ENCODE peak calls at places on chromosomes 1 and 21, in seven cellular contexts. One of them, this sample, is unnamed.

GRCh38 chr1:21814241-21814918 is 2.3 kb downstream of the LDLRAD2 start:
- DNase-seq in CD8-positive, alpha-beta memory T cell: no peak
- DNase-seq in stimulated activated CD8-positive, alpha-beta memory T cell treated with anti-CD3 and anti-CD28 coated beads, Interleukin-15, amount 100 ng/mL, for 1 hour: no peak
- DNase-seq in NCI-H1694 treated with DMSO at 0.1 percent for 48 hours: no peak
- DNase-seq in stromal cell of bone marrow: no peak
- DNase-seq in EL: no peak
- DNase-seq in anterior cingulate cortex: no peak
- DNase-seq in this sample: no peak

GRCh38 chr1:33898933-33899332 is 35.1 kb downstream of the HMGB4 start:
- DNase-seq in stimulated activated CD8-positive, alpha-beta memory T cell treated with anti-CD3 and anti-CD28 coated beads, Interleukin-15, amount 100 ng/mL, for 1 hour: no peak
- DNase-seq in CD8-positive, alpha-beta memory T cell: no peak
- DNase-seq in anterior cingulate cortex: no peak
- DNase-seq in EL: no peak
- DNase-seq in stromal cell of bone marrow: no peak
- DNase-seq in NCI-H1694 treated with DMSO at 0.1 percent for 48 hours: no peak
- DNase-seq in this sample: no peak

GRCh38 chr1:10280442-10281350 is 70.3 kb downstream of the KIF1B start:
- DNase-seq in anterior cingulate cortex: no peak
- DNase-seq in EL: peak
- DNase-seq in NCI-H1694 treated with DMSO at 0.1 percent for 48 hours: no peak
- DNase-seq in CD8-positive, alpha-beta memory T cell: no peak
- DNase-seq in stromal cell of bone marrow: peak
- DNase-seq in stimulated activated CD8-positive, alpha-beta memory T cell treated with anti-CD3 and anti-CD28 coated beads, Interleukin-15, amount 100 ng/mL, for 1 hour: no peak
- DNase-seq in this sample: peak

GRCh38 chr1:53971718-53972117 is 25.6 kb downstream of the LRRC42 start:
- DNase-seq in EL: peak
- DNase-seq in stromal cell of bone marrow: no peak
- DNase-seq in NCI-H1694 treated with DMSO at 0.1 percent for 48 hours: no peak
- DNase-seq in stimulated activated CD8-positive, alpha-beta memory T cell treated with anti-CD3 and anti-CD28 coated beads, Interleukin-15, amount 100 ng/mL, for 1 hour: no peak
- DNase-seq in CD8-positive, alpha-beta memory T cell: no peak
- DNase-seq in anterior cingulate cortex: no peak
- DNase-seq in this sample: no peak

GRCh38 chr1:240491156-240491555 is 120.8 kb downstream of the GREM2 start:
- DNase-seq in NCI-H1694 treated with DMSO at 0.1 percent for 48 hours: no peak
- DNase-seq in EL: peak
- DNase-seq in stimulated activated CD8-positive, alpha-beta memory T cell treated with anti-CD3 and anti-CD28 coated beads, Interleukin-15, amount 100 ng/mL, for 1 hour: no peak
- DNase-seq in stromal cell of bone marrow: no peak
- DNase-seq in CD8-positive, alpha-beta memory T cell: no peak
- DNase-seq in anterior cingulate cortex: no peak
- DNase-seq in this sample: no peak

GRCh38 chr1:177384461-177384860 is 213.7 kb downstream of the BRINP2 start:
- DNase-seq in anterior cingulate cortex: no peak
- DNase-seq in stimulated activated CD8-positive, alpha-beta memory T cell treated with anti-CD3 and anti-CD28 coated beads, Interleukin-15, amount 100 ng/mL, for 1 hour: no peak
- DNase-seq in EL: peak
- DNase-seq in CD8-positive, alpha-beta memory T cell: no peak
- DNase-seq in stromal cell of bone marrow: no peak
- DNase-seq in NCI-H1694 treated with DMSO at 0.1 percent for 48 hours: no peak
- DNase-seq in this sample: no peak

GRCh38 chr1:86499987-86500593 is 31.4 kb downstream of the CLCA1 start:
- DNase-seq in anterior cingulate cortex: no peak
- DNase-seq in EL: peak
- DNase-seq in stromal cell of bone marrow: no peak
- DNase-seq in stimulated activated CD8-positive, alpha-beta memory T cell treated with anti-CD3 and anti-CD28 coated beads, Interleukin-15, amount 100 ng/mL, for 1 hour: no peak
- DNase-seq in CD8-positive, alpha-beta memory T cell: no peak
- DNase-seq in NCI-H1694 treated with DMSO at 0.1 percent for 48 hours: peak
- DNase-seq in this sample: no peak

GRCh38 chr1:94884101-94884875 is 42.6 kb downstream of the CNN3 start:
- DNase-seq in stromal cell of bone marrow: no peak
- DNase-seq in anterior cingulate cortex: no peak
- DNase-seq in EL: peak
- DNase-seq in NCI-H1694 treated with DMSO at 0.1 percent for 48 hours: no peak
- DNase-seq in CD8-positive, alpha-beta memory T cell: no peak
- DNase-seq in stimulated activated CD8-positive, alpha-beta memory T cell treated with anti-CD3 and anti-CD28 coated beads, Interleukin-15, amount 100 ng/mL, for 1 hour: no peak
- DNase-seq in this sample: peak

GRCh38 chr1:5770981-5771765 is 221.1 kb downstream of the NPHP4 start:
- DNase-seq in CD8-positive, alpha-beta memory T cell: no peak
- DNase-seq in anterior cingulate cortex: no peak
- DNase-seq in stimulated activated CD8-positive, alpha-beta memory T cell treated with anti-CD3 and anti-CD28 coated beads, Interleukin-15, amount 100 ng/mL, for 1 hour: no peak
- DNase-seq in stromal cell of bone marrow: no peak
- DNase-seq in EL: no peak
- DNase-seq in NCI-H1694 treated with DMSO at 0.1 percent for 48 hours: peak
- DNase-seq in this sample: no peak

GRCh38 chr1:221327954-221328353 is 413.9 kb downstream of the DUSP10 start:
- DNase-seq in stromal cell of bone marrow: no peak
- DNase-seq in NCI-H1694 treated with DMSO at 0.1 percent for 48 hours: peak
- DNase-seq in EL: no peak
- DNase-seq in anterior cingulate cortex: no peak
- DNase-seq in stimulated activated CD8-positive, alpha-beta memory T cell treated with anti-CD3 and anti-CD28 coated beads, Interleukin-15, amount 100 ng/mL, for 1 hour: no peak
- DNase-seq in CD8-positive, alpha-beta memory T cell: no peak
- DNase-seq in this sample: peak

GRCh38 chr1:9413143-9413876 is 120.6 kb downstream of the SPSB1 start:
- DNase-seq in stimulated activated CD8-positive, alpha-beta memory T cell treated with anti-CD3 and anti-CD28 coated beads, Interleukin-15, amount 100 ng/mL, for 1 hour: no peak
- DNase-seq in NCI-H1694 treated with DMSO at 0.1 percent for 48 hours: no peak
- DNase-seq in anterior cingulate cortex: no peak
- DNase-seq in CD8-positive, alpha-beta memory T cell: no peak
- DNase-seq in stromal cell of bone marrow: peak
- DNase-seq in EL: peak
- DNase-seq in this sample: peak

GRCh38 chr1:76269175-76269574 is 194.6 kb downstream of the ST6GALNAC3 start:
- DNase-seq in NCI-H1694 treated with DMSO at 0.1 percent for 48 hours: no peak
- DNase-seq in stimulated activated CD8-positive, alpha-beta memory T cell treated with anti-CD3 and anti-CD28 coated beads, Interleukin-15, amount 100 ng/mL, for 1 hour: no peak
- DNase-seq in EL: peak
- DNase-seq in stromal cell of bone marrow: peak
- DNase-seq in anterior cingulate cortex: no peak
- DNase-seq in CD8-positive, alpha-beta memory T cell: no peak
- DNase-seq in this sample: peak

GRCh38 chr1:202113690-202114300 is 8.9 kb upstream of the GPR37L1 start:
- DNase-seq in stimulated activated CD8-positive, alpha-beta memory T cell treated with anti-CD3 and anti-CD28 coated beads, Interleukin-15, amount 100 ng/mL, for 1 hour: no peak
- DNase-seq in NCI-H1694 treated with DMSO at 0.1 percent for 48 hours: no peak
- DNase-seq in stromal cell of bone marrow: no peak
- DNase-seq in anterior cingulate cortex: no peak
- DNase-seq in EL: no peak
- DNase-seq in CD8-positive, alpha-beta memory T cell: no peak
- DNase-seq in this sample: no peak

GRCh38 chr1:111082421-111083192 is 57.3 kb downstream of the DRAM2 start:
- DNase-seq in EL: peak
- DNase-seq in stimulated activated CD8-positive, alpha-beta memory T cell treated with anti-CD3 and anti-CD28 coated beads, Interleukin-15, amount 100 ng/mL, for 1 hour: no peak
- DNase-seq in NCI-H1694 treated with DMSO at 0.1 percent for 48 hours: no peak
- DNase-seq in anterior cingulate cortex: no peak
- DNase-seq in stromal cell of bone marrow: peak
- DNase-seq in CD8-positive, alpha-beta memory T cell: no peak
- DNase-seq in this sample: no peak

GRCh38 chr1:200302192-200302892 is 107.5 kb downstream of the ZNF281 start:
- DNase-seq in stimulated activated CD8-positive, alpha-beta memory T cell treated with anti-CD3 and anti-CD28 coated beads, Interleukin-15, amount 100 ng/mL, for 1 hour: peak
- DNase-seq in EL: peak
- DNase-seq in CD8-positive, alpha-beta memory T cell: peak
- DNase-seq in anterior cingulate cortex: no peak
- DNase-seq in stromal cell of bone marrow: no peak
- DNase-seq in NCI-H1694 treated with DMSO at 0.1 percent for 48 hours: no peak
- DNase-seq in this sample: no peak

GRCh38 chr1:21337931-21338567 is 47.8 kb upstream of the ECE1 start:
- DNase-seq in stromal cell of bone marrow: peak
- DNase-seq in EL: peak
- DNase-seq in NCI-H1694 treated with DMSO at 0.1 percent for 48 hours: no peak
- DNase-seq in stimulated activated CD8-positive, alpha-beta memory T cell treated with anti-CD3 and anti-CD28 coated beads, Interleukin-15, amount 100 ng/mL, for 1 hour: no peak
- DNase-seq in CD8-positive, alpha-beta memory T cell: no peak
- DNase-seq in anterior cingulate cortex: no peak
- DNase-seq in this sample: no peak

GRCh38 chr1:168689726-168690602 is 39.0 kb downstream of the DPT start:
- DNase-seq in EL: no peak
- DNase-seq in stimulated activated CD8-positive, alpha-beta memory T cell treated with anti-CD3 and anti-CD28 coated beads, Interleukin-15, amount 100 ng/mL, for 1 hour: no peak
- DNase-seq in NCI-H1694 treated with DMSO at 0.1 percent for 48 hours: no peak
- DNase-seq in stromal cell of bone marrow: peak
- DNase-seq in anterior cingulate cortex: no peak
- DNase-seq in CD8-positive, alpha-beta memory T cell: no peak
- DNase-seq in this sample: no peak

GRCh38 chr1:206685256-206685748 is 597 bp downstream of the MAPKAPK2 start:
- DNase-seq in CD8-positive, alpha-beta memory T cell: peak
- DNase-seq in EL: peak
- DNase-seq in stromal cell of bone marrow: no peak
- DNase-seq in stimulated activated CD8-positive, alpha-beta memory T cell treated with anti-CD3 and anti-CD28 coated beads, Interleukin-15, amount 100 ng/mL, for 1 hour: no peak
- DNase-seq in anterior cingulate cortex: no peak
- DNase-seq in NCI-H1694 treated with DMSO at 0.1 percent for 48 hours: no peak
- DNase-seq in this sample: no peak

GRCh38 chr1:162632234-162632666 is at the start of gene DDR2:
- DNase-seq in CD8-positive, alpha-beta memory T cell: no peak
- DNase-seq in anterior cingulate cortex: no peak
- DNase-seq in stimulated activated CD8-positive, alpha-beta memory T cell treated with anti-CD3 and anti-CD28 coated beads, Interleukin-15, amount 100 ng/mL, for 1 hour: no peak
- DNase-seq in stromal cell of bone marrow: peak
- DNase-seq in NCI-H1694 treated with DMSO at 0.1 percent for 48 hours: no peak
- DNase-seq in EL: peak
- DNase-seq in this sample: peak

GRCh38 chr1:161068306-161069200 is 1.1 kb downstream of the ARHGAP30 start:
- DNase-seq in EL: peak
- DNase-seq in CD8-positive, alpha-beta memory T cell: peak
- DNase-seq in stimulated activated CD8-positive, alpha-beta memory T cell treated with anti-CD3 and anti-CD28 coated beads, Interleukin-15, amount 100 ng/mL, for 1 hour: peak
- DNase-seq in anterior cingulate cortex: no peak
- DNase-seq in NCI-H1694 treated with DMSO at 0.1 percent for 48 hours: no peak
- DNase-seq in stromal cell of bone marrow: no peak
- DNase-seq in this sample: no peak

GRCh38 chr21:25836396-25836795 is 101.6 kb downstream of the GABPA start:
- DNase-seq in stromal cell of bone marrow: no peak
- DNase-seq in anterior cingulate cortex: no peak
- DNase-seq in EL: no peak
- DNase-seq in NCI-H1694 treated with DMSO at 0.1 percent for 48 hours: no peak
- DNase-seq in CD8-positive, alpha-beta memory T cell: no peak
- DNase-seq in stimulated activated CD8-positive, alpha-beta memory T cell treated with anti-CD3 and anti-CD28 coated beads, Interleukin-15, amount 100 ng/mL, for 1 hour: no peak
- DNase-seq in this sample: no peak

GRCh38 chr1:107683198-107683657 is 281.8 kb downstream of the VAV3 start:
- DNase-seq in CD8-positive, alpha-beta memory T cell: no peak
- DNase-seq in stimulated activated CD8-positive, alpha-beta memory T cell treated with anti-CD3 and anti-CD28 coated beads, Interleukin-15, amount 100 ng/mL, for 1 hour: no peak
- DNase-seq in anterior cingulate cortex: no peak
- DNase-seq in EL: no peak
- DNase-seq in stromal cell of bone marrow: no peak
- DNase-seq in NCI-H1694 treated with DMSO at 0.1 percent for 48 hours: no peak
- DNase-seq in this sample: no peak

GRCh38 chr1:39687243-39687642 is 4.0 kb downstream of the HPCAL4 start:
- DNase-seq in EL: no peak
- DNase-seq in NCI-H1694 treated with DMSO at 0.1 percent for 48 hours: no peak
- DNase-seq in CD8-positive, alpha-beta memory T cell: no peak
- DNase-seq in anterior cingulate cortex: no peak
- DNase-seq in stromal cell of bone marrow: no peak
- DNase-seq in stimulated activated CD8-positive, alpha-beta memory T cell treated with anti-CD3 and anti-CD28 coated beads, Interleukin-15, amount 100 ng/mL, for 1 hour: no peak
- DNase-seq in this sample: no peak

GRCh38 chr1:34529935-34530859 is 224.7 kb upstream of the GJB5 start:
- DNase-seq in CD8-positive, alpha-beta memory T cell: no peak
- DNase-seq in anterior cingulate cortex: no peak
- DNase-seq in EL: no peak
- DNase-seq in NCI-H1694 treated with DMSO at 0.1 percent for 48 hours: no peak
- DNase-seq in stromal cell of bone marrow: no peak
- DNase-seq in stimulated activated CD8-positive, alpha-beta memory T cell treated with anti-CD3 and anti-CD28 coated beads, Interleukin-15, amount 100 ng/mL, for 1 hour: no peak
- DNase-seq in this sample: no peak

GRCh38 chr21:40886931-40887330 is 40.0 kb upstream of the DSCAM start:
- DNase-seq in NCI-H1694 treated with DMSO at 0.1 percent for 48 hours: no peak
- DNase-seq in anterior cingulate cortex: no peak
- DNase-seq in CD8-positive, alpha-beta memory T cell: no peak
- DNase-seq in stimulated activated CD8-positive, alpha-beta memory T cell treated with anti-CD3 and anti-CD28 coated beads, Interleukin-15, amount 100 ng/mL, for 1 hour: no peak
- DNase-seq in stromal cell of bone marrow: no peak
- DNase-seq in EL: no peak
- DNase-seq in this sample: no peak

GRCh38 chr1:209789245-209789644 is 4.9 kb upstream of the C1orf74 start:
- DNase-seq in stimulated activated CD8-positive, alpha-beta memory T cell treated with anti-CD3 and anti-CD28 coated beads, Interleukin-15, amount 100 ng/mL, for 1 hour: no peak
- DNase-seq in NCI-H1694 treated with DMSO at 0.1 percent for 48 hours: no peak
- DNase-seq in EL: no peak
- DNase-seq in anterior cingulate cortex: no peak
- DNase-seq in CD8-positive, alpha-beta memory T cell: no peak
- DNase-seq in stromal cell of bone marrow: no peak
- DNase-seq in this sample: no peak

GRCh38 chr21:46661627-46662366 is 26.3 kb downstream of the PRMT2 start:
- DNase-seq in stimulated activated CD8-positive, alpha-beta memory T cell treated with anti-CD3 and anti-CD28 coated beads, Interleukin-15, amount 100 ng/mL, for 1 hour: no peak
- DNase-seq in NCI-H1694 treated with DMSO at 0.1 percent for 48 hours: no peak
- DNase-seq in EL: no peak
- DNase-seq in anterior cingulate cortex: no peak
- DNase-seq in CD8-positive, alpha-beta memory T cell: no peak
- DNase-seq in stromal cell of bone marrow: no peak
- DNase-seq in this sample: no peak

GRCh38 chr1:71089536-71090270 is 8.9 kb upstream of the ZRANB2 start:
- DNase-seq in NCI-H1694 treated with DMSO at 0.1 percent for 48 hours: no peak
- DNase-seq in CD8-positive, alpha-beta memory T cell: no peak
- DNase-seq in EL: peak
- DNase-seq in stimulated activated CD8-positive, alpha-beta memory T cell treated with anti-CD3 and anti-CD28 coated beads, Interleukin-15, amount 100 ng/mL, for 1 hour: no peak
- DNase-seq in anterior cingulate cortex: no peak
- DNase-seq in stromal cell of bone marrow: peak
- DNase-seq in this sample: no peak

GRCh38 chr1:60903591-60903990 is 178.8 kb upstream of the NFIA start:
- DNase-seq in stromal cell of bone marrow: peak
- DNase-seq in stimulated activated CD8-positive, alpha-beta memory T cell treated with anti-CD3 and anti-CD28 coated beads, Interleukin-15, amount 100 ng/mL, for 1 hour: no peak
- DNase-seq in CD8-positive, alpha-beta memory T cell: no peak
- DNase-seq in EL: no peak
- DNase-seq in NCI-H1694 treated with DMSO at 0.1 percent for 48 hours: peak
- DNase-seq in anterior cingulate cortex: no peak
- DNase-seq in this sample: peak

GRCh38 chr1:222798111-222798510 is 16.7 kb upstream of the DISP1 start:
- DNase-seq in EL: peak
- DNase-seq in stimulated activated CD8-positive, alpha-beta memory T cell treated with anti-CD3 and anti-CD28 coated beads, Interleukin-15, amount 100 ng/mL, for 1 hour: no peak
- DNase-seq in CD8-positive, alpha-beta memory T cell: no peak
- DNase-seq in anterior cingulate cortex: no peak
- DNase-seq in NCI-H1694 treated with DMSO at 0.1 percent for 48 hours: no peak
- DNase-seq in stromal cell of bone marrow: peak
- DNase-seq in this sample: no peak

GRCh38 chr1:109513110-109513702 is 3.7 kb upstream of the AMIGO1 start:
- DNase-seq in NCI-H1694 treated with DMSO at 0.1 percent for 48 hours: no peak
- DNase-seq in stromal cell of bone marrow: no peak
- DNase-seq in anterior cingulate cortex: no peak
- DNase-seq in EL: no peak
- DNase-seq in CD8-positive, alpha-beta memory T cell: no peak
- DNase-seq in stimulated activated CD8-positive, alpha-beta memory T cell treated with anti-CD3 and anti-CD28 coated beads, Interleukin-15, amount 100 ng/mL, for 1 hour: no peak
- DNase-seq in this sample: no peak